ENCODE peak calls at places on chromosomes 6 and 20, in seven cellular contexts. J, M, E, H, T, Z and F are unnamed samples.
A peak's percentile ranks its signal among the peaks of the same experiment; 100 is the strongest.

GRCh38 chr6:29948277-29948676 is 5.9 kb downstream of the HLA-A start:
- DNase-seq in J (no peak), E (no peak), H (no peak), Z (no peak), T (no peak), M (no peak), F (no peak)

GRCh38 chr20:11624704-11625103 is 293.0 kb upstream of the BTBD3 start:
- DNase-seq in M (no peak), J (no peak), Z (no peak), H (no peak), T (no peak), E (no peak), F (no peak)

GRCh38 chr6:46947497-46947896 is 25.8 kb upstream of the ADGRF5 start:
- DNase-seq in H (no peak), T (no peak), J (no peak), E (no peak), Z (no peak), M (no peak), F (no peak)

GRCh38 chr6:163460307-163460782 is 45.8 kb downstream of the QKI start:
- DNase-seq in M (no peak), Z (peak; percentile 64), H (peak; percentile 72), J (no peak), E (no peak), T (peak; percentile 36), F (no peak)

GRCh38 chr6:104789770-104790190 is 69.9 kb downstream of the HACE1 start:
- DNase-seq in H (peak; percentile 78), E (no peak), T (peak; percentile 84), M (peak; percentile 14), J (no peak), Z (peak; percentile 82), F (peak; percentile 71)

GRCh38 chr6:124964084-124964763 is 2.0 kb downstream of the RNF217 start:
- DNase-seq in T (peak; percentile 65), Z (no peak), E (no peak), J (no peak), H (peak; percentile 39), M (peak; percentile 37), F (no peak)

GRCh38 chr6:36525346-36525745 is 21.9 kb downstream of the STK38 start:
- DNase-seq in H (no peak), M (no peak), T (no peak), J (no peak), Z (no peak), E (no peak), F (no peak)

GRCh38 chr6:3351837-3352524 is 93.2 kb downstream of the PSMG4 start:
- DNase-seq in H (no peak), E (no peak), M (no peak), T (no peak), Z (no peak), J (no peak), F (no peak)

GRCh38 chr20:43545837-43546578 is 12.8 kb upstream of the SGK2 start:
- DNase-seq in E (no peak), J (no peak), Z (no peak), M (no peak), T (no peak), H (no peak), F (no peak)

GRCh38 chr6:105428342-105428957 is 25.6 kb upstream of the PREP start:
- DNase-seq in H (peak; percentile 83), E (no peak), T (peak; percentile 73), Z (peak; percentile 41), M (no peak), J (no peak), F (no peak)

GRCh38 chr20:12358655-12359009 is 440.9 kb downstream of the BTBD3 start:
- DNase-seq in T (no peak), J (no peak), H (no peak), E (no peak), M (no peak), Z (no peak), F (no peak)

GRCh38 chr20:32449890-32450401 is 91.8 kb downstream of the ASXL1 start:
- DNase-seq in J (no peak), T (no peak), M (no peak), E (no peak), H (no peak), Z (no peak), F (no peak)